ENCODE peak calls at places on chromosomes 3 and 15, in five cellular contexts. O is HepG2, Q is HCT116, H is K562, C is H1. I is an unnamed sample.

GRCh38 chr3:13716540-13717221 is 163.2 kb downstream of the WNT7A start:
- DNase-seq in Q (no peak), O (no peak), H (no peak), C (no peak), I (no peak)

GRCh38 chr3:124607163-124607562 is 123.1 kb upstream of the UMPS start:
- DNase-seq in Q (no peak), H (no peak), O (peak), C (no peak), I (peak)

GRCh38 chr15:73800662-73801345 is 47.7 kb upstream of the INSYN1 start:
- DNase-seq in H (peak), Q (no peak), C (no peak), O (no peak), I (no peak)

GRCh38 chr3:196969001-196969659 is 497 bp upstream of the PIGZ start:
- DNase-seq in C (no peak), Q (no peak), H (peak), O (no peak), I (peak)

GRCh38 chr3:28544236-28544635 is 195.6 kb upstream of the AZI2 start:
- DNase-seq in Q (no peak), H (no peak), C (no peak), O (no peak), I (no peak)

GRCh38 chr3:135878501-135878900 is 87.0 kb upstream of the PPP2R3A start:
- DNase-seq in O (no peak), H (no peak), C (no peak), Q (no peak), I (no peak)

GRCh38 chr15:65400760-65401606 is 21.8 kb downstream of the IGDCC4 start:
- DNase-seq in O (peak), Q (peak), H (peak), C (peak), I (peak)

GRCh38 chr15:22262613-22263020 is 182.3 kb downstream of the OR4M2 start:
- DNase-seq in C (no peak), H (no peak), O (no peak), Q (no peak), I (peak)

GRCh38 chr3:23763040-23763477 is 42.7 kb upstream of the UBE2E1 start:
- DNase-seq in O (no peak), Q (no peak), H (no peak), C (no peak), I (no peak)

GRCh38 chr3:172341482-172342059 is 106.7 kb downstream of the GHSR start:
- DNase-seq in O (peak), H (peak), Q (peak), C (no peak), I (peak)

GRCh38 chr3:36693670-36694069 is 70.7 kb downstream of the DCLK3 start:
- DNase-seq in C (no peak), Q (no peak), H (no peak), O (no peak), I (no peak)

GRCh38 chr3:73108750-73109149 is 47.3 kb downstream of the EBLN2 start:
- DNase-seq in Q (no peak), O (no peak), H (no peak), C (no peak), I (no peak)

GRCh38 chr3:171354049-171354705 is 106.0 kb downstream of the TNIK start:
- DNase-seq in Q (peak), O (no peak), H (no peak), C (no peak), I (no peak)

GRCh38 chr3:127354761-127355160 is 66.9 kb upstream of the PRR20G start:
- DNase-seq in H (no peak), Q (no peak), O (no peak), C (no peak), I (no peak)

GRCh38 chr3:140342668-140343067 is 335.2 kb upstream of the TRIM42 start:
- DNase-seq in C (no peak), H (no peak), Q (no peak), O (no peak), I (no peak)

GRCh38 chr15:71334874-71335273 is 219.6 kb downstream of the THSD4 start:
- DNase-seq in C (no peak), H (no peak), O (no peak), Q (no peak), I (no peak)

GRCh38 chr15:27017168-27017809 is 46.3 kb downstream of the GABRG3 start:
- DNase-seq in C (peak), Q (no peak), O (peak), H (peak), I (peak)

GRCh38 chr3:46613313-46614005 is 1.1 kb downstream of the FAM240A start:
- DNase-seq in C (no peak), O (no peak), H (no peak), Q (no peak), I (no peak)

GRCh38 chr3:60301142-60301541 is 950.1 kb downstream of the FHIT start:
- DNase-seq in C (no peak), Q (no peak), O (no peak), H (no peak), I (no peak)

GRCh38 chr3:136544532-136544931 is 207.6 kb downstream of the STAG1 start:
- DNase-seq in Q (no peak), O (no peak), H (no peak), C (no peak), I (no peak)

GRCh38 chr3:53503185-53503584 is 8.8 kb downstream of the CACNA1D start:
- DNase-seq in H (no peak), C (no peak), Q (no peak), O (no peak), I (no peak)

GRCh38 chr15:72271895-72272212 is 500 bp downstream of the PARP6 start:
- DNase-seq in O (no peak), Q (no peak), C (no peak), H (peak), I (no peak)

GRCh38 chr3:52268036-52268435 is 10.4 kb downstream of the WDR82 start:
- DNase-seq in H (no peak), O (no peak), Q (no peak), C (no peak), I (no peak)

GRCh38 chr3:111072016-111072891 is 638 bp downstream of the NECTIN3 start:
- DNase-seq in O (peak), C (no peak), Q (no peak), H (no peak), I (peak)

GRCh38 chr15:90042766-90043525 is 41.8 kb downstream of the ZNF710 start:
- DNase-seq in H (no peak), Q (no peak), O (no peak), C (no peak), I (no peak)

GRCh38 chr3:98541695-98542094 is 9.9 kb downstream of the GPR15 start:
- DNase-seq in Q (no peak), C (no peak), O (no peak), H (no peak), I (no peak)

GRCh38 chr3:38610436-38610835 is 39.1 kb downstream of the SCN5A start:
- DNase-seq in O (no peak), C (no peak), Q (no peak), H (no peak), I (no peak)

GRCh38 chr15:39131605-39132004 is 449.3 kb upstream of the THBS1 start:
- DNase-seq in C (no peak), H (no peak), O (no peak), Q (no peak), I (no peak)

GRCh38 chr3:196344663-196345062 is 6.5 kb upstream of the TM4SF19 start:
- DNase-seq in O (no peak), Q (no peak), H (no peak), C (no peak), I (no peak)

GRCh38 chr15:32706704-32707103 is 11.1 kb upstream of the GREM1 start:
- DNase-seq in Q (no peak), O (no peak), C (no peak), H (no peak), I (no peak)

DNA sequence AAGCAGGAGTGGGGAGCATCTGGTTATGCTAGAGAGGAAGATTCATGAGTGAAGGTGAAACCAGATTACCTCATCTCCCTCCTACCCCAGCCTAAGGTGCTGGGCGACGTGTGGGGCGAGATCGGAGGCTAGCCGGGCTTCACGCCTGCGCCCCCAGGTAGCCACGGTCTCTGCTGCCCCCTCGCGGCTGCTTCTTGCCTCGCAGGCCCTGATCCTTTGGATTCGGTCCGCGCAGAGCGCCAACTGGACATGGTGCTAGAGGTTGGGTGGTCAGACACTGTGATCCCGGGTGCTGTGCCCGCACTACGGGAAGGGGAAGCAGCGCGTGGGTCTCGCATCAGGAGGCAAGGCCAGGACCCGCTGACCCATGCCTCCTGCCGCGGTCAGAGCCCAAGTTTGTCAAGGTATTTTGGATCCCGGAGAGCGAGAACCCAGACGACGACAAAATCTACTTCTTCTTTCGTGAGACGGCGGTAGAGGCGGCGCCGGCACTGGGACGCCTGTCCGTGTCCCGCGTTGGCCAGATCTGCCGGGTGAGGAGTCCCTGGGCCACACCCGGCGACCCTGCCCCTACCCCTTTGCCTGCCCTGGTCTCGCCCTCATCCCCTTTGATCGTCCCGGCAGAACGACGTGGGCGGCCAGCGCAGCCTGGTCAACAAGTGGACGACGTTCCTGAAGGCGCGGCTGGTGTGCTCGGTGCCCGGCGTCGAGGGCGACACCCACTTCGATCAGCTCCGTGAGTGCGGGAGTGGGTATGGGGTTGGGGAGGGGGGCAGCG is 4.2 kb downstream of the SEMA3B start:
- DNase-seq in C (no peak), Q (no peak), O (peak), H (peak), I (peak)
- TF ChIP-seq JUND in C (peak), Q (no peak), O (peak), H (peak), I (no peak)

DNA sequence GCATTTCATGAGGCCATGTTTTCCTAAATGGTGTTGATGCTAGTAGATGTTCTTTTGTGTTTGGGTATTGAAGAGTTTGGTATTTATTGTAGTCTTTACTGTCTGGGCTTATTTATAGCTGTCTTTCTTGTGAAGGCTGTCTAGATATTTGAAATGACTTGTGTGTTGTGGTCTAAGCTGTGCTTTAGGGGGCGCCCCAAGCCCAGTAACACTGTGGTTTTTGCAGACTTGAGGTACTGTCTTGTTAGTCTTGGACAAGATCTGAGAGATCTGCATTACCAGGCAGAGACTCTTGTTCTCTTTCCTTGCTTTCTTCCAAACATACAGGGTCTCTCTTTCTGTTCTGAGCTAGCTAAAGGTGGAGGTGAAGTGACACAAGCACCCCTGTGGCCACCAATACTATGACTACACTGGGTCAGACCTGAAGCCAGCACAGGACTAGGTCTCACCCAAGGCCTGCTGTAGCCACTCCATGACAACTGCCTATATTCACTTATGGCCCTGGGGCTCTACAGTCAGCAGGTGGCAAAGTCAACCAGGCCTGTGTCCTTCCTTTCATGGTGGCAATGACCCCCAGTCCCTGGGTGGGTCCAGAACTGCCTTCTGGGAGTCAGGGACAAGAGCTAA is 152.1 kb upstream of the TBC1D5 start:
- DNase-seq in O (peak), Q (peak), C (peak), H (peak), I (peak)
- TF ChIP-seq JUND in O (no peak), Q (no peak), C (no peak), H (no peak), I (no peak)

DNA sequence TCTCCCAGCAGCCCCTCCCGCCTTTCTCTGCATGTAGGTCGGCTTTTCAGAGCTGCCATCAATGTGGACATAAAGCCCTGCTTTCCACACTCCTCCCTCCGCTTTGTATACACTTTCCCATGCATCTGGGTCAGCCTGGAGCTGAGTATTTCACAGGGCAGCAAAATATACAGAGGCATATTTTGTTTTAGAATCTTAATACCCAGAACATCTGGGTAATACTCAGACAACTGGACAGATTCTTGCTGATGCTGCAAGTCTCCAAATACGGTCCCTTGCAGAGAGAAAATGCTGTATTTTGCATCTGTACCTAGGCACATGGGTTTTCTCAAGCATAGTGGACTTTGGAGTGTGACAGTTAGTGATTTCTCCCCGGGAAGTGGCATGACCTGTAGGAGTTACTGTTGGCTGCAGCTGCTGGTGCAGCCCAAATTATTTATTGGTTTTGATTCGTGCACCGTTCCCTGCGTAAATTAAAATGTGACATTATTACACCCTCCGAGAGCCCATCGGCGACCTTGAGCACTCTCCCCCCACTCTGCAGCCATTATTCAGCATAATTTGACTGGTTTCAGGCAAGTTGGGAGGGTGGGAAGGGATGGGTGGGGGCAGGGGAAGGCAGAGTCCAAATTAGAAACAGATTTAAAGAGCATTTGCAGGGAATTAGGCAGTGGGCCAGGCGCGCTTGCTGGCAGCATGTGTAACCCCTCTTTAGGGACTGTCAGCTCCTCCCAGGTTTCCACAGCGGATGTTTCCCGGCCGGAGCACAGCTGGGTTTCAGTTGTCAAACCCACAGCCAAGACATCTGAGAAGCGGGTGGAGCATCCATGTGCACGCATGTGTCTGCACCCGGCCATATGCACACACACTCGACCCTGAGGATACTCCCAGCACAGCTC is 100.8 kb downstream of the CPN2 start:
- DNase-seq in O (no peak), Q (no peak), H (no peak), C (no peak), I (no peak)
- TF ChIP-seq JUND in O (no peak), Q (no peak), H (no peak), C (no peak), I (no peak)

DNA sequence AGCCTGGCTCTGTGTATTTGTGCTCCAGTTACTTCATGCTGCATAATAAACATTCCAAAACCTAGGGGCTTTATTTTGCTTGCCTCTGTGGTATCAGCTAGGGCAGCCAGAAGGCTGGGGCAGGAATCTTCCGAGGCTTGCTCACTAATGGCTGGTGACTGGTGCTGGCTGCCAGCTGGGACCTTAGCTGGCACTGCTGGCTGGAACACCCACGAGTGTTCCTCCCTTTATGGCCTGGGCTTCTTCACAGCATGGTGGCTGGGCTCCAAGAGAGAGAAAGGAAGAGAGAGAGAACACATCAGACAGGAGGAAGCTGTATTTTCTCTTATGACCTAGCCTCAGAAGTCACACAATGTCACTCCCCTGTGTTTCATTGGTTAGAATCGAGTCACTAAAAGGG is 23.9 kb upstream of the CDCP1 start:
- DNase-seq in H (no peak), O (no peak), Q (no peak), C (no peak), I (no peak)
- TF ChIP-seq JUND in H (no peak), O (no peak), Q (no peak), C (no peak), I (no peak)

DNA sequence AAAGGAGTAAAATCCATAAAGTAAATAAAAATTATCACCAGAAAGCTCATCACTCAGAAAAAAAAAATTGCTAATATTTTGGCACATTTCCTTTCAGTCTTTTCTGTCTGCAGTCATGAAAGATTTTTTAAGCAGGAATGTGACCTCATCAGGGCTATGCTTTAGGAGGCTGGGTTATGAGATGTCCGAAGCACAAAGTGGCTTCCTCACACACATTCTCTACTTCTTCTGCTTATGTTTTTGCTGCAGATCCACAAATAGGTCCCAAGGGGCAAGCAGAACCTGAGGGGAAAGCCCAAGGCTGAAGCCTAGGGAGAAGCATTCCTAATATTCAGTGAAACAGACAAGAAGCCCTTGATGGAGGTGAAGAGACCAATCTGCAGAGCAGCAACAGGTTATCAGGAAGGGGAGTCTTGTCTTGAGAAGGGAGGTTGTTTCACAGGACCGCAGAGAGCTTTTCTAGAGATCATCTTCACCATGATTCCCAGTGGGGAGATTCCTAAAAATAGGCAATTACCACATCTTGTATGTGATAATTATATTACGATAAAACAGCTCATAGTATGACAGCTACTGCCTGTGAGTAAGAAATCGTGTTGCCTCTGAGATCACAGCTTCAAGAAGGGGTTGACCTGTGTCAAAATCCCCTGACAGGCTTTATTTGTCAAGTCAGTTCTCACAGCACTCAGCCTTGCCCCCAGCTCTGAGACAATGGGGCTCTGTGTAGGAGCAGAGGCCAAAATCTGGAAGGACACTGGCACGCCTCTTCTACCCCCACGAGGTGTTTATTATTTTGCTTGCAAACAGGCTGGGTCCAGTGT is 60.5 kb downstream of the IGF2BP2 start:
- DNase-seq in Q (no peak), H (no peak), C (no peak), O (no peak), I (no peak)
- TF ChIP-seq JUND in Q (no peak), H (no peak), C (no peak), O (no peak), I (no peak)

GRCh38 chr3:26280517-26280916 is 342.1 kb upstream of the LRRC3B start:
- DNase-seq in Q (no peak), H (no peak), C (no peak), O (no peak), I (peak)
- TF ChIP-seq JUND in Q (no peak), H (no peak), C (no peak), O (no peak), I (no peak)

DNA sequence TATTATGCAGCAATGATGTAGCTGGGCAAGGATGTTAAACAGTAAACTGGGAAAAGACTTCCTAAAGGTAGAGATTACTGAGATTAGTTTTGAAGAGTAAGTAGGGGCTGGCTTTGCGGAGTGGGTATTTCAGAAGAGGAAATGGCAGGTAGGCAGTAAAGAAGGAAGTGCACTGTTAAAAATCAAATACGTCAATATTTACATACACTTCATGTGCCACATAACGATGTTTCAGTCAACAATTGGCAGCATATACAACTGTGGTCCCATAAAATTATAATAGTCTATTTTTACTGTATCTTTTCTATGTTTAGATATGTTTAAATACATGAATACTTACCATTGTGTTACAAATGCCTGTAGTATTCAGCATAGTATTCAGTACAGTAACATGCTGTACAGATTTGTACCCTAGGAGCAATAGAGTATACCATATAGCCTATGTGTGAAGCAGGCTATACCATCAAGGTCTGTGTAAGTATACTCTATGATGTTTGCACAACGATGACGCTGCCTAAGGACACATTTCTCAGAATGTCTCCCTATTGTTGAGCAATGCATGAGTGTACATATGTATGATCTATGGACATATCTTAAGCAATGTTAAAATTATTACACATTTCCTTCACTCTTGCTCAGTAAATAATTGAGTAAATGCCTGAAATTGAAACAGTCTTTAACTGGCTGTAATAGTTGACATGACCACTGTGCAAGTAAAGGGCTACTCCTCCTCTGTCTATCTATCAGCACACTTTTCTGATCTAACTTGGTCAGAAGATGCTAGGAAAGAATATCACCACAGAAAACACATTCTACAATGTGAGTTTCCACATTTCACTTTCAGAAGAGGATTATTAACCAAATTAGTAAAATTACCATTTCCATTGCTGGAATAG is 196.7 kb downstream of the ISL2 start:
- DNase-seq in C (no peak), H (no peak), Q (no peak), O (peak), I (peak)
- TF ChIP-seq JUND in C (no peak), H (no peak), Q (no peak), O (peak), I (peak)

GRCh38 chr3:160956785-160957184 is 148.4 kb downstream of the B3GALNT1 start:
- DNase-seq in C (no peak), Q (no peak), O (peak), H (peak), I (no peak)
- TF ChIP-seq JUND in C (no peak), Q (no peak), O (no peak), H (no peak), I (no peak)

GRCh38 chr3:190339130-190339529 is 16.9 kb upstream of the CLDN1 start:
- DNase-seq in C (no peak), O (peak), H (no peak), Q (peak), I (peak)
- TF ChIP-seq JUND in C (no peak), O (no peak), H (no peak), Q (no peak), I (no peak)